ENCODE peak calls at places on chromosome 15, in nine cellular contexts. One of them, this sample, is unnamed.

GRCh38 chr15:73273181-73274002 is 95.4 kb downstream of the HCN4 start:
- DNase-seq in lower leg skin: peak; percentile 49
- DNase-seq in fibroblast of mammary gland: peak; percentile 72
- DNase-seq in A549: peak; percentile 69
- DNase-seq in LNCaP clone FGC: peak; percentile 13
- DNase-seq in CD8-positive, alpha-beta memory T cell: peak; percentile 25
- DNase-seq in foreskin fibroblast: peak; percentile 81
- DNase-seq in IMR-90: peak; percentile 67
- DNase-seq in transverse colon: peak; percentile 39
- DNase-seq in this sample: no peak

GRCh38 chr15:69557340-69558137 is 104.9 kb downstream of the RPLP1 start:
- DNase-seq in lower leg skin: no peak
- DNase-seq in fibroblast of mammary gland: peak; percentile 94
- DNase-seq in A549: peak; percentile 91
- DNase-seq in LNCaP clone FGC: no peak
- DNase-seq in CD8-positive, alpha-beta memory T cell: no peak
- DNase-seq in foreskin fibroblast: peak; percentile 94
- DNase-seq in IMR-90: peak; percentile 94
- DNase-seq in transverse colon: peak; percentile 47
- DNase-seq in this sample: peak; percentile 83

GRCh38 chr15:65512807-65513416 is 4.6 kb downstream of the DPP8 start:
- DNase-seq in lower leg skin: peak; percentile 40
- DNase-seq in fibroblast of mammary gland: peak; percentile 90
- DNase-seq in A549: no peak
- DNase-seq in LNCaP clone FGC: no peak
- DNase-seq in CD8-positive, alpha-beta memory T cell: peak; percentile 18
- DNase-seq in foreskin fibroblast: peak; percentile 5
- DNase-seq in IMR-90: no peak
- DNase-seq in transverse colon: no peak
- DNase-seq in this sample: peak; percentile 68

GRCh38 chr15:22265056-22265945 is 185.0 kb downstream of the OR4M2 start:
- DNase-seq in lower leg skin: no peak
- DNase-seq in fibroblast of mammary gland: no peak
- DNase-seq in A549: no peak
- DNase-seq in LNCaP clone FGC: no peak
- DNase-seq in CD8-positive, alpha-beta memory T cell: no peak
- DNase-seq in foreskin fibroblast: no peak
- DNase-seq in IMR-90: no peak
- DNase-seq in transverse colon: no peak
- DNase-seq in this sample: no peak

GRCh38 chr15:77024273-77025065 is 29.5 kb downstream of the PSTPIP1 start:
- DNase-seq in lower leg skin: peak; percentile 45
- DNase-seq in fibroblast of mammary gland: peak; percentile 36
- DNase-seq in A549: peak; percentile 91
- DNase-seq in LNCaP clone FGC: peak; percentile 18
- DNase-seq in CD8-positive, alpha-beta memory T cell: peak; percentile 62
- DNase-seq in foreskin fibroblast: peak; percentile 76
- DNase-seq in IMR-90: peak; percentile 27
- DNase-seq in transverse colon: peak; percentile 72
- DNase-seq in this sample: peak; percentile 82

GRCh38 chr15:78396976-78397375 is 41.0 kb upstream of the IREB2 start:
- DNase-seq in lower leg skin: peak; percentile 22
- DNase-seq in fibroblast of mammary gland: peak; percentile 37
- DNase-seq in A549: peak; percentile 38
- DNase-seq in LNCaP clone FGC: peak; percentile 87
- DNase-seq in CD8-positive, alpha-beta memory T cell: no peak
- DNase-seq in foreskin fibroblast: peak; percentile 88
- DNase-seq in IMR-90: peak; percentile 10
- DNase-seq in transverse colon: peak; percentile 85
- DNase-seq in this sample: peak; percentile 64

GRCh38 chr15:78177447-78177873 is 28.3 kb downstream of the IDH3A start:
- DNase-seq in lower leg skin: peak; percentile 12
- DNase-seq in fibroblast of mammary gland: peak; percentile 10
- DNase-seq in A549: peak; percentile 61
- DNase-seq in LNCaP clone FGC: no peak
- DNase-seq in CD8-positive, alpha-beta memory T cell: no peak
- DNase-seq in foreskin fibroblast: peak; percentile 56
- DNase-seq in IMR-90: no peak
- DNase-seq in transverse colon: peak; percentile 51
- DNase-seq in this sample: no peak

GRCh38 chr15:32864051-32864450 is 146.2 kb downstream of the GREM1 start:
- DNase-seq in lower leg skin: no peak
- DNase-seq in fibroblast of mammary gland: no peak
- DNase-seq in A549: no peak
- DNase-seq in LNCaP clone FGC: peak; percentile 38
- DNase-seq in CD8-positive, alpha-beta memory T cell: no peak
- DNase-seq in foreskin fibroblast: no peak
- DNase-seq in IMR-90: no peak
- DNase-seq in transverse colon: no peak
- DNase-seq in this sample: no peak

GRCh38 chr15:69595009-69595825 is 142.6 kb downstream of the RPLP1 start:
- DNase-seq in lower leg skin: no peak
- DNase-seq in fibroblast of mammary gland: no peak
- DNase-seq in A549: no peak
- DNase-seq in LNCaP clone FGC: peak; percentile 76
- DNase-seq in CD8-positive, alpha-beta memory T cell: no peak
- DNase-seq in foreskin fibroblast: no peak
- DNase-seq in IMR-90: no peak
- DNase-seq in transverse colon: peak; percentile 15
- DNase-seq in this sample: peak; percentile 92

GRCh38 chr15:57245130-57245529 is 131.2 kb upstream of the CGNL1 start:
- DNase-seq in lower leg skin: no peak
- DNase-seq in fibroblast of mammary gland: no peak
- DNase-seq in A549: no peak
- DNase-seq in LNCaP clone FGC: no peak
- DNase-seq in CD8-positive, alpha-beta memory T cell: no peak
- DNase-seq in foreskin fibroblast: peak; percentile 43
- DNase-seq in IMR-90: peak; percentile 69
- DNase-seq in transverse colon: no peak
- DNase-seq in this sample: no peak

DNA sequence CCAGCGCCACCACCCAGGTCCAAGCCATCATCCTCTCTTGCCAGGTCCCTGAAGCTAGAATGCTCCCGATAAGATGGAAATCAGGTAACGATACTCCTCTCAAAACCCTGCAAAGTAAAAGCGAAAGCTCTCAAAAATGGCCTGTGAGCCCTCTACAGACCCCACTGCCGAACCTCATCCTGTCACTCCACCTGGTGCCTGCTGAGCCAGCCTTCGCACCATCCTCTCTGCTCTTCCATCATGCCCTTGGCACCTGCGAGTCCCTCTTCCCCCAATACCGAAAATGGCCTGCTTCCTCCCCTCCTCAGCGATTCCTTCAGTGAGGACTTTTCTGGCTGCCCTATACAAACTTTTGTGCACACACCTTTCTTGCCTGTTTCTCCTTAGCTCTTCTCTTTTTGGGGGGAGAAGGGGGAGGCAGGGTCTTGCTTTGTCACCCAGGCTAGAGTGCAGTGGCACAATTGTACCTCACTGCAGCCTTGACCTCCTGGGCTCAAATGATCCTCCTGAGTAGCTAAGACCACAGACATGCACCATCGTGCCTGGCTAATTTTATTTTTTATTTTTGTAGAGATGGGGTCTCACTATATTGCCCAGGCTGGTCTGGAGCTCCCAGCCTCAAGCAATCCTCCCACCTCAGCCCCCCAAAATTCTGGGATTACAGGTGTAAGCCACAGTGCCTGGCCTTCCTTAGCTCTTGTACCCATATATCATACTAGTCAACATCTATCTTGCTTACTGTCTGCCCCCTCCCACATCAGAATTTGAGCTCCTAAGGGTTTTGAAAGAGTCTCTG is 3.0 kb downstream of the IDH2 start:
- DNase-seq in lower leg skin: no peak
- DNase-seq in fibroblast of mammary gland: no peak
- DNase-seq in A549: no peak
- DNase-seq in LNCaP clone FGC: no peak
- DNase-seq in CD8-positive, alpha-beta memory T cell: peak; percentile 28
- DNase-seq in foreskin fibroblast: no peak
- DNase-seq in IMR-90: no peak
- DNase-seq in transverse colon: peak; percentile 48
- DNase-seq in this sample: no peak
- H3K4me3 ChIP-seq in lower leg skin: no peak overlapping the region
- H3K4me3 ChIP-seq in fibroblast of mammary gland: no peak overlapping the region
- H3K4me3 ChIP-seq in A549: no peak overlapping the region
- H3K4me3 ChIP-seq in LNCaP clone FGC: no peak overlapping the region
- H3K4me3 ChIP-seq in CD8-positive, alpha-beta memory T cell: peak overlapping the region; percentile 52
- H3K4me3 ChIP-seq in foreskin fibroblast: no peak overlapping the region
- H3K4me3 ChIP-seq in IMR-90: no peak overlapping the region
- H3K4me3 ChIP-seq in transverse colon: no peak overlapping the region
- H3K4me3 ChIP-seq in this sample: no peak overlapping the region

DNA sequence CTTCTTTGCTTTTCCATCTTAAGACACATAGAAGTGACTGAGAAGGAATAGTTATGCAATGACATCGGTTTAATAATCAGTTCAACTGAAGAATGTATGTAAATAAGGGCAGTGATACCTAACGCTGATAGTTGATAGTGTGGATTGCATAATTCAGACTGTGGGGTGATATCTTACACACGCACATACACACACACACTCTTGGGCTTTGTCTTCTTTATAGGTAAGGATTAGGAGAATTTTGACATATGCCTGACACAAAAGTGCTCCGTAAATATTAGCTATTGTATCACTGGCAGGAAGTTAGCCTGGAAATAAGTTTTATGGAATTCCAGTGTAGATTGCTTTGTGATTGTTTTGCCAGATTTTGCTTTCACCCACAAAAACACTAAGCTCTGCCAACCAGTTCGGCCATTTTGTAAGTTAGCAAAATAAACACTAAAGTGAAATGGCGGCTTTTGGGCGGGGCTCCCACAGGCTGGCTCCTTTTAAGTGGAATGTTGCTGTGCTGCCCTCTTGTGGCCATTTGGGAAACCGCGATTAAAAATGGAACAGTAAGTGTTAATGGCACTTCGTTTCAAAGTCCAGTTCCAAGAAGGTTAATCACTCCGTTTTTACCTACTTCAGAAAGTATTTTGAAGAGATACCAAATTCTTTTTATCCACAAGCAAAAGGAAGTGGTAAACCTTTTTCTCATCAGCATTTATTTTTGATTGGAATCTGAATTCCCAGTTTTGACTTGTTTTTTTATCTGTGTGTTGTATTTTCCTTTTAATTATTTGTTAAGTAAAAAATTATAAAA is 17.7 kb downstream of the CHD2 start:
- DNase-seq in lower leg skin: peak; percentile 98
- DNase-seq in fibroblast of mammary gland: peak; percentile 95
- DNase-seq in A549: peak; percentile 86
- DNase-seq in LNCaP clone FGC: peak; percentile 98
- DNase-seq in CD8-positive, alpha-beta memory T cell: peak; percentile 87
- DNase-seq in foreskin fibroblast: peak; percentile 94
- DNase-seq in IMR-90: peak; percentile 93
- DNase-seq in transverse colon: peak; percentile 98
- DNase-seq in this sample: peak; percentile 98
- H3K4me3 ChIP-seq in lower leg skin: no peak overlapping the region
- H3K4me3 ChIP-seq in fibroblast of mammary gland: no peak overlapping the region
- H3K4me3 ChIP-seq in A549: peak overlapping the region; percentile 28
- H3K4me3 ChIP-seq in LNCaP clone FGC: peak overlapping the region; percentile 19
- H3K4me3 ChIP-seq in CD8-positive, alpha-beta memory T cell: peak overlapping the region; percentile 25
- H3K4me3 ChIP-seq in foreskin fibroblast: no peak overlapping the region
- H3K4me3 ChIP-seq in IMR-90: no peak overlapping the region
- H3K4me3 ChIP-seq in transverse colon: no peak overlapping the region
- H3K4me3 ChIP-seq in this sample: peak overlapping the region; percentile 7

DNA sequence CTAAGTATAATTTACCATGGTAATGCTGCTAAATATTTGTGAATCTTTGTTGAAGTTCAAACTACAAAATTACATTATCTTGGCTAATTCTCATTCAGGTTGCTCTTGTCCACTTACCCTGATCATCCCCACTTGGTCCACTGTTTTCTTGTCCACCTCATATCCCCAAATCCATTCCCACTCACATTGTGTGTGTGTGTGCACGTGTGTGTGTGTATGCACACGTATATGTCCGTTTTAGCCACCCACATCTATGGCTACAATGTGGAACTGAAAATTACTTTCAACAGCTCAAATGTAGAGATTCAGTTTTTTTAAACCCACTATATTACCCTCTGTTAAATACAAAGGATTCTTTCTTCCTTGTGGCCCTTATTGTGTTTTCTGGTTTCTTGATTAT is 15.2 kb upstream of the MEIS2 start:
- DNase-seq in lower leg skin: no peak
- DNase-seq in fibroblast of mammary gland: no peak
- DNase-seq in A549: no peak
- DNase-seq in LNCaP clone FGC: no peak
- DNase-seq in CD8-positive, alpha-beta memory T cell: no peak
- DNase-seq in foreskin fibroblast: no peak
- DNase-seq in IMR-90: no peak
- DNase-seq in transverse colon: no peak
- DNase-seq in this sample: no peak
- H3K4me3 ChIP-seq in lower leg skin: no peak overlapping the region
- H3K4me3 ChIP-seq in fibroblast of mammary gland: no peak overlapping the region
- H3K4me3 ChIP-seq in A549: no peak overlapping the region
- H3K4me3 ChIP-seq in LNCaP clone FGC: no peak overlapping the region
- H3K4me3 ChIP-seq in CD8-positive, alpha-beta memory T cell: no peak overlapping the region
- H3K4me3 ChIP-seq in foreskin fibroblast: no peak overlapping the region
- H3K4me3 ChIP-seq in IMR-90: no peak overlapping the region
- H3K4me3 ChIP-seq in transverse colon: no peak overlapping the region
- H3K4me3 ChIP-seq in this sample: no peak overlapping the region

GRCh38 chr15:64344651-64345262 is 11.2 kb downstream of the CSNK1G1 start:
- DNase-seq in lower leg skin: no peak
- DNase-seq in fibroblast of mammary gland: peak; percentile 56
- DNase-seq in A549: no peak
- DNase-seq in LNCaP clone FGC: peak; percentile 14
- DNase-seq in CD8-positive, alpha-beta memory T cell: no peak
- DNase-seq in foreskin fibroblast: peak; percentile 73
- DNase-seq in IMR-90: peak; percentile 26
- DNase-seq in transverse colon: no peak
- DNase-seq in this sample: no peak

GRCh38 chr15:64351265-64351664 is 4.7 kb downstream of the CSNK1G1 start:
- DNase-seq in lower leg skin: no peak
- DNase-seq in fibroblast of mammary gland: peak; percentile 39
- DNase-seq in A549: no peak
- DNase-seq in LNCaP clone FGC: no peak
- DNase-seq in CD8-positive, alpha-beta memory T cell: no peak
- DNase-seq in foreskin fibroblast: no peak
- DNase-seq in IMR-90: peak; percentile 29
- DNase-seq in transverse colon: no peak
- DNase-seq in this sample: no peak

GRCh38 chr15:64343841-64344240 is 12.1 kb downstream of the CSNK1G1 start:
- DNase-seq in lower leg skin: no peak
- DNase-seq in fibroblast of mammary gland: peak; percentile 19
- DNase-seq in A549: no peak
- DNase-seq in LNCaP clone FGC: no peak
- DNase-seq in CD8-positive, alpha-beta memory T cell: no peak
- DNase-seq in foreskin fibroblast: peak; percentile 44
- DNase-seq in IMR-90: peak; percentile 64
- DNase-seq in transverse colon: no peak
- DNase-seq in this sample: no peak

GRCh38 chr15:64348455-64348854 is 7.5 kb downstream of the CSNK1G1 start:
- DNase-seq in lower leg skin: no peak
- DNase-seq in fibroblast of mammary gland: peak; percentile 35
- DNase-seq in A549: no peak
- DNase-seq in LNCaP clone FGC: no peak
- DNase-seq in CD8-positive, alpha-beta memory T cell: no peak
- DNase-seq in foreskin fibroblast: peak; percentile 68
- DNase-seq in IMR-90: peak; percentile 36
- DNase-seq in transverse colon: no peak
- DNase-seq in this sample: no peak

DNA sequence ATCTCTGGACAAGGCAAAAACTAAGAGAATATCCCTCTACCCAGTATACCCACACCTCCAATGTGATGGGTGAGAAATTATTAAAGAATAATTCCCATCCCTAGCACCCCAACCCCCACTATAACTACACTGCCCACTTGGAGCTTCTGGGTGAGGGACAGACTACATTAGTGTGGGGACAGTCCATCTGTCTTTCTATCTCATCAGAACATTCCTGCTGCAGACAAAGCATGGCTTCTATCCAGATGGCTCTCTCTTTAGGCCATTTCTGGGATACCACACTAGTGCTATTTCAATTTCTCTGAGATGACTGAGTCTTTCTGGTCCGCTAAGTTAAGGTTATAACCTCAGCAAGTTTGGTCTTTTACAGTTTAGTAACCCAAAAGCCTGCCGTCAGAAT is 6.6 kb downstream of the CSNK1G1 start:
- DNase-seq in lower leg skin: no peak
- DNase-seq in fibroblast of mammary gland: no peak
- DNase-seq in A549: no peak
- DNase-seq in LNCaP clone FGC: no peak
- DNase-seq in CD8-positive, alpha-beta memory T cell: no peak
- DNase-seq in foreskin fibroblast: no peak
- DNase-seq in IMR-90: no peak
- DNase-seq in transverse colon: no peak
- DNase-seq in this sample: no peak
- H3K4me3 ChIP-seq in lower leg skin: no peak overlapping the region
- H3K4me3 ChIP-seq in fibroblast of mammary gland: no peak overlapping the region
- H3K4me3 ChIP-seq in A549: no peak overlapping the region
- H3K4me3 ChIP-seq in LNCaP clone FGC: no peak overlapping the region
- H3K4me3 ChIP-seq in CD8-positive, alpha-beta memory T cell: no peak overlapping the region
- H3K4me3 ChIP-seq in foreskin fibroblast: no peak overlapping the region
- H3K4me3 ChIP-seq in IMR-90: no peak overlapping the region
- H3K4me3 ChIP-seq in transverse colon: no peak overlapping the region
- H3K4me3 ChIP-seq in this sample: no peak overlapping the region

This sample was measured in ascending aorta.